ENCODE peak calls at places on chromosomes 2 and 18, in eight cellular contexts. P is Peyer's patch, O is breast epithelium, S is lower leg skin, G is HCT116, M is upper lobe of left lung, A is GM12892, V is stomach. E is an unnamed sample.

GRCh38 chr2:160054984-160055725 is 7.3 kb downstream of the PLA2R1 start:
- DNase-seq in P (no peak), O (no peak), S (no peak), G (no peak), M (no peak), A (no peak), V (no peak), E (no peak)

GRCh38 chr2:19769513-19769912 is 132.3 kb downstream of the TTC32 start:
- DNase-seq in P (no peak), O (no peak), S (no peak), G (no peak), M (no peak), A (no peak), V (no peak), E (no peak)

GRCh38 chr2:106193491-106193976 is 567 bp downstream of the UXS1 start:
- DNase-seq in P (peak), O (no peak), S (no peak), G (no peak), M (peak), A (peak), V (peak), E (no peak)

GRCh38 chr2:23312996-23313606 is 71.9 kb upstream of the KLHL29 start:
- DNase-seq in P (no peak), O (no peak), S (no peak), G (peak), M (no peak), A (peak), V (no peak), E (no peak)

GRCh38 chr2:88011011-88011410 is 5.3 kb downstream of the RNU2-63P start:
- DNase-seq in P (no peak), O (no peak), S (no peak), G (no peak), M (no peak), A (no peak), V (no peak), E (no peak)

GRCh38 chr2:204897561-204897960 is 352.3 kb downstream of the PARD3B start:
- DNase-seq in P (no peak), O (no peak), S (no peak), G (no peak), M (no peak), A (no peak), V (no peak), E (no peak)

GRCh38 chr2:232549655-232550350 is 554 bp downstream of the TIGD1 start:
- DNase-seq in P (no peak), O (no peak), S (no peak), G (no peak), M (no peak), A (no peak), V (no peak), E (no peak)

GRCh38 chr2:15640291-15640711 is 48.6 kb downstream of the DDX1 start:
- DNase-seq in P (no peak), O (no peak), S (no peak), G (no peak), M (no peak), A (no peak), V (no peak), E (no peak)

GRCh38 chr2:240098349-240098748 is 37.8 kb downstream of the COPS9 start:
- DNase-seq in P (no peak), O (no peak), S (no peak), G (no peak), M (no peak), A (no peak), V (no peak), E (no peak)

GRCh38 chr18:23207191-23207955 is 72.1 kb downstream of the CABLES1 start:
- DNase-seq in P (no peak), O (no peak), S (no peak), G (peak), M (no peak), A (no peak), V (peak), E (no peak)

GRCh38 chr2:133516405-133517028 is 51.7 kb downstream of the NCKAP5 start:
- DNase-seq in P (no peak), O (no peak), S (no peak), G (no peak), M (no peak), A (no peak), V (no peak), E (no peak)

GRCh38 chr18:14975431-14975830 is 227.5 kb downstream of the ANKRD30B start:
- DNase-seq in P (no peak), O (no peak), S (peak), G (no peak), M (no peak), A (no peak), V (no peak), E (no peak)

GRCh38 chr2:168999668-169000213 is 31.4 kb downstream of the ABCB11 start:
- DNase-seq in P (no peak), O (no peak), S (no peak), G (no peak), M (no peak), A (no peak), V (no peak), E (no peak)

GRCh38 chr2:44392338-44392943 is 30.7 kb downstream of the CAMKMT start:
- DNase-seq in P (peak), O (no peak), S (peak), G (peak), M (no peak), A (no peak), V (peak), E (no peak)

GRCh38 chr2:201938151-201938815 is 95.4 kb upstream of the FZD7 start:
- DNase-seq in P (no peak), O (no peak), S (no peak), G (no peak), M (no peak), A (no peak), V (no peak), E (no peak)

GRCh38 chr2:162318280-162319222 is at the start of gene IFIH1:
- DNase-seq in P (peak), O (peak), S (peak), G (peak), M (peak), A (peak), V (peak), E (peak)

GRCh38 chr18:11981383-11981632 is at the start of gene IMPA2:
- DNase-seq in P (no peak), O (no peak), S (no peak), G (no peak), M (no peak), A (no peak), V (no peak), E (no peak)
- TF ChIP-seq POLR2A in P (peak), O (peak), S (peak), G (peak), M (peak), A (peak), V (no peak), E (peak)

GRCh38 chr2:214809751-214810564 is 475 bp upstream of the BARD1 start:
- DNase-seq in P (peak), O (peak), S (peak), G (peak), M (peak), A (peak), V (peak), E (peak)
- TF ChIP-seq POLR2A in P (peak), O (no peak), S (no peak), G (no peak), M (peak), A (peak), V (no peak), E (no peak)

GRCh38 chr2:181602017-181602416 is 54.9 kb downstream of the CERKL start:
- DNase-seq in P (no peak), O (no peak), S (no peak), G (no peak), M (no peak), A (no peak), V (no peak), E (no peak)

GRCh38 chr2:181594322-181594721 is 62.6 kb downstream of the CERKL start:
- DNase-seq in P (no peak), O (no peak), S (no peak), G (no peak), M (no peak), A (no peak), V (no peak), E (no peak)

GRCh38 chr2:181596556-181596955 is 60.3 kb downstream of the CERKL start:
- DNase-seq in P (no peak), O (no peak), S (no peak), G (no peak), M (no peak), A (no peak), V (no peak), E (no peak)
- TF ChIP-seq POLR2A in P (no peak), O (no peak), S (no peak), G (no peak), M (no peak), A (no peak), V (no peak), E (no peak)

DNA sequence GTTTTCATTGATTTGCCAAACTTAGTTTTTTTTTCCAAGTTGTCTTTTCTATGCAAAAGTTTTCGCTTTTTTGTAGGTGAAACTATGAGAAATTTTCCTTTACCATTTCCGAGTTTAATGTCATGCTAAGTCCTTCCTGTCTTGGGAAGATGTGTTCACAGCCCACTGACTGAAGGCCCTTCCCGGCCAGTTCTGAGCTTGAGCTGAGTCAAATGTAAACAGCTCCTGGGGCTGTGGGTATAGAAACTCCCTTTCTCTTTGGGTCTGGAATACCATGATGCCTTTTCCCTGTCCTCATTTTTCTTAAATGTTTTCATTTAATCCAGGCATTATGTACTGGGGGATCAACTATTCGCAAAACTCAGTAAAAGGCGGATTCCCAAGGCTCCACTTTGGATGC is 69.8 kb upstream of the IL1R1 start:
- DNase-seq in P (no peak), O (no peak), S (no peak), G (no peak), M (no peak), A (no peak), V (no peak), E (no peak)
- TF ChIP-seq POLR2A in P (no peak), O (no peak), S (no peak), G (no peak), M (no peak), A (no peak), V (no peak), E (no peak)

DNA sequence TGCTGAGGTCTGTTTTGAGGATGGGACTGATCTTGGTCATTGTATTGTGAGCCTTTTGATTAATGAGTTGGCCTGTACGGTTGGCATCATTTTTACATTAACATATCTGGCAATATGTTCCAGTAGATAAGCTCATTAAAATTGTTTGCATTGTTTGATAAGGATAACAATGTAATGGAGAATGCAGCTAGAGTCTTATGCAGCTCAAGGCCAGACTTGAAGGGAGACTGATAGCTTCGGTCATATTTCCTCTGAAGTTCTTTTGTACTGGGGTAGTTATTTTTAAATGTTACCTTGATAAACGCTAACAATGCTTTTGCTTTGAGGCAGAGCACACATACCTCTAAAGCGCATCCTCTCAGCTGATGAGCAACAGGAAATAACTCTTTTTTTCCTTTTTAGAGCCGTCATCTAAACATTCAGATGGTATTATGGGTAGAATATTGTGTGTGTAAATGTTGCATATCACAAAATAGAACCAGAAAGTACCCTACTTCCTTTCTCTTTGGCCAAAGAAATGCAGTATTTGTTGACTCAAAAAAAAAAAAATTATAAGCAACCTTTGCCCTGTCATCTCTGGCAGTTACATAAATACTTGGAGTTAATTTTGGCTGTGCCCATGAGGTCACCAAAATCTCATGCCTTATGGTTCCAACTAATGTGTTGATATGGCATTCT is 1.3 kb downstream of the MAPRE2 start:
- DNase-seq in P (no peak), O (no peak), S (no peak), G (no peak), M (no peak), A (no peak), V (no peak), E (no peak)
- TF ChIP-seq POLR2A in P (no peak), O (no peak), S (no peak), G (no peak), M (no peak), A (no peak), V (no peak), E (no peak)

DNA sequence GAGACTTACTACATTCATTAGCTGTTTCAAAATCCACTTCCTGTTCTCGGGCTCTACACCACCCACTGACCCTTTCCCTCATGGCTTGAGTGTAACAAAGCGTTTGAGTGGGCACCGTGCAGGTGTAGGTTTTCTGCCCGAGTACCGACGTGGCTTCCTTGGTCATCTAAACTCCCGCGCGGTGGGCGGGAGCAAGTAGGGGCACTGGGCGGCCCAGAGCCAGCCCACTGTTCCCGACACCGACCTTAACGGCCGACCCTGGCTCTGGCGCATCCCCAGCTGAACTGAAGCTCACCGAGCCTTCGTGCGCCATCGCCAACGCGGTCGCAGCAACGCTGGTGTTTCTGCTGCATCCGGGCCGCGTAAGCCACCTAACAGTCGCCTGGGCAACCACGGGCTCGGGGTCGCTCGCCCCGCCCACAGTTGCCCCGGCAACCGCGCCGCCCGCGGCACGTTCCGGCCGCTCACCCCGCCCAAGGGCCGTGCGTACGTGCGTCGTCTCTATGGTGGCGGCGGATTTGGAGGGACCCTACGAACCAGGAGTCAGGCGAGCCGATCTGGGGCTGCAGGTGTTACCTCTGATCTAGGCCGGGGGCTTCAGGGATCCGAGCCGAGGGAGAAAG is at the start of the genes C2orf81 and WDR54:
- DNase-seq in P (peak), O (peak), S (peak), G (peak), M (peak), A (peak), V (peak), E (peak)
- TF ChIP-seq POLR2A in P (no peak), O (peak), S (no peak), G (peak), M (peak), A (peak), V (no peak), E (no peak)

E was measured in esophagus squamous epithelium.